ENCODE peak calls at places on chromosomes 11 and 22, in nine cellular contexts. B is cardiac muscle cell, Q is body of pancreas, F is tibial nerve, W is IMR-90, P is ovary, E is vagina, K is HepG2, T is lung. Z is an unnamed sample. For H3K36me3, the result is how much of the 10 kb centered on the place peaks cover.

GRCh38 chr11:8318536-8318935 is 54.9 kb upstream of the LMO1 start:
- DNase-seq in B (peak), Q (no peak), F (no peak), W (no peak), P (no peak), E (no peak), K (no peak), T (no peak), Z (no peak)

GRCh38 chr11:44823920-44824704 is 97.3 kb downstream of the TSPAN18 start:
- DNase-seq in B (peak), Q (no peak), F (no peak), W (no peak), P (no peak), E (no peak), K (peak), T (no peak), Z (no peak)

GRCh38 chr11:544817-545166 is 7.5 kb downstream of the LRRC56 start:
- DNase-seq in B (no peak), Q (no peak), F (no peak), W (no peak), P (no peak), E (no peak), K (no peak), T (no peak), Z (no peak)

GRCh38 chr22:36225333-36225922 is 13.9 kb downstream of the APOL2 start:
- DNase-seq in B (no peak), Q (no peak), F (no peak), W (no peak), P (no peak), E (no peak), K (no peak), T (no peak), Z (no peak)

GRCh38 chr22:17213976-17214375 is 5.3 kb downstream of the ADA2 start:
- DNase-seq in B (peak), Q (peak), F (peak), W (peak), P (no peak), E (no peak), K (peak), T (peak), Z (no peak)

GRCh38 chr22:41398921-41399320 is 17.2 kb downstream of the TEF start:
- DNase-seq in B (no peak), Q (no peak), F (no peak), W (no peak), P (no peak), E (no peak), K (no peak), T (no peak), Z (no peak)

GRCh38 chr22:40216041-40216756 is 38.5 kb downstream of the TNRC6B start:
- DNase-seq in B (no peak), Q (no peak), F (no peak), W (no peak), P (no peak), E (no peak), K (no peak), T (no peak), Z (peak)

GRCh38 chr22:17893900-17894299 is 119.6 kb upstream of the BID start:
- DNase-seq in B (no peak), Q (no peak), F (no peak), W (no peak), P (no peak), E (no peak), K (peak), T (no peak), Z (no peak)

GRCh38 chr11:8011981-8012444 is 24.9 kb downstream of the EIF3F start:
- DNase-seq in B (no peak), Q (no peak), F (no peak), W (peak), P (no peak), E (no peak), K (no peak), T (no peak), Z (no peak)

GRCh38 chr22:35971418-35972119 is 57.1 kb downstream of the RBFOX2 start:
- DNase-seq in B (peak), Q (no peak), F (peak), W (peak), P (peak), E (no peak), K (peak), T (no peak), Z (no peak)

GRCh38 chr11:34997872-34998548 is 81.6 kb downstream of the PDHX start:
- DNase-seq in B (no peak), Q (no peak), F (no peak), W (peak), P (no peak), E (no peak), K (no peak), T (no peak), Z (peak)

GRCh38 chr22:25698461-25698860 is 43.5 kb upstream of the MYO18B start:
- DNase-seq in B (no peak), Q (no peak), F (no peak), W (no peak), P (no peak), E (no peak), K (no peak), T (no peak), Z (no peak)

GRCh38 chr11:96464695-96465307 is 75.0 kb downstream of the JRKL start:
- DNase-seq in B (peak), Q (no peak), F (no peak), W (peak), P (no peak), E (no peak), K (peak), T (no peak), Z (no peak)

DNA sequence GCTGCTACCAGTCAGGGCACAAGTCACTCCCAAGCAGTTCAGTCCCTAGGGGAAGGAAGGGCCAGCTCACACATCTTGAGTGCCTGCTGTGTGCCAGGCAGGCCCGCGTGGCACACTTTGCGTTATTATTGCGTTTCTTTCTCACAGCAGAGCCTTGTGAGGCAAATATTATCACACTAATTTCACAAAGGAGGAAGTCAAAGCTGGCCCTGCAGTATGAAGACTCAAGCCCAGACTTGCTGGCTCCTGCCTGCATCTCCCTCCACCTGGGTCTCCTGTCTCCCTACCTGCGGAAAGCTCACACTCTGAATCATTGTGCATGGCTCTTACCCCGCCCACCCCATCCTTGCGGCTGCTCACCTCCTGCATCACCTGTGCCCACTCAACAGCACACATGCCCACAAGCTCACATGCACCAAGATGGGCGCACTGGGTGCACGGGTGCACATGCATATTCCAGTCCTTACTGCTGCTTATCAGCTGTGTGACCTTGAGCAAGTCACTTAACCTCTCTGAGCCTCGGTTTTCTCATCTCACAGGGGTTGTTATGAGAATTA is 31.7 kb upstream of the P2RY2 start:
- DNase-seq in B (no peak), Q (no peak), F (no peak), W (no peak), P (peak), E (no peak), K (no peak), T (no peak), Z (no peak)
- H3K27ac ChIP-seq in B (no peak), Q (no peak), F (no peak), W (no peak), P (no peak), E (no peak), K (no peak), T (no peak), Z (no peak)

GRCh38 chr22:46068176-46068907 is 82.0 kb upstream of the PPARA start:
- DNase-seq in B (no peak), Q (no peak), F (no peak), W (no peak), P (no peak), E (no peak), K (no peak), T (no peak), Z (no peak)
- H3K4me3 ChIP-seq in B (no peak), Q (no peak), F (peak), W (peak), P (peak), E (peak), K (no peak), T (no peak), Z (no peak)

GRCh38 chr22:50521710-50522109 is 3.7 kb downstream of the SCO2 start:
- DNase-seq in B (no peak), Q (no peak), F (no peak), W (no peak), P (no peak), E (no peak), K (no peak), T (no peak), Z (no peak)
- H3K36me3 ChIP-seq in B (under half), Q (under half), F (under half), W (under half), P (under half), E (half or more), K (half or more), T (half or more), Z (under half)

GRCh38 chr11:83147895-83148294 is 9.0 kb upstream of the PCF11 start:
- DNase-seq in B (no peak), Q (no peak), F (no peak), W (no peak), P (no peak), E (no peak), K (no peak), T (no peak), Z (no peak)
- H3K27ac ChIP-seq in B (no peak), Q (no peak), F (no peak), W (no peak), P (no peak), E (no peak), K (no peak), T (no peak), Z (no peak)

GRCh38 chr11:68311155-68312116 is 955 bp upstream of the LRP5 start:
- DNase-seq in B (no peak), Q (peak), F (no peak), W (no peak), P (peak), E (no peak), K (no peak), T (no peak), Z (no peak)
- H3K4me3 ChIP-seq in B (peak), Q (no peak), F (no peak), W (peak), P (peak), E (peak), K (no peak), T (no peak), Z (no peak)

GRCh38 chr22:46351767-46352166 is 16.3 kb downstream of the TRMU start:
- DNase-seq in B (no peak), Q (no peak), F (no peak), W (no peak), P (no peak), E (no peak), K (no peak), T (no peak), Z (no peak)
- H3K36me3 ChIP-seq in B (under half), Q (under half), F (under half), W (half or more), P (under half), E (half or more), K (half or more), T (half or more), Z (half or more)

DNA sequence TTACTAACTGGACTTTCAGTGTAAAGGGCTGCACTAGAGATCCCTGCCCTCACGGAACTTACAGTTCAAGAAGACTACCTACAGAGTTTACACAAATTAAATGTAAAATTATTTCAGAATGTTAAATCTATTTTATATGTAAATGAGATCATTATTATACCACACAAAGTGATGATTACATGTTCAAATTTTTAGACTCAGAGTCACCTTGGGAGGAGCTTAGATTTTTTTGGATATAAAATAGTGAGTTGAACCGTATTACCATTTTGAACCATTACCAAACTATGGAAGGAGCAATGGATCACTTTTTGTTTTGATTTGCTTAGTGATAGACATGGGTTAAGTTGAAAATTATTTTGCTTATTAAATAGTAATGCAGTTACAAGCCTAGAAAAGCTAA is 1.6 kb downstream of the IPO7 start:
- DNase-seq in B (no peak), Q (no peak), F (no peak), W (no peak), P (no peak), E (no peak), K (no peak), T (no peak), Z (no peak)
- H3K27ac ChIP-seq in B (peak), Q (no peak), F (no peak), W (no peak), P (no peak), E (no peak), K (peak), T (no peak), Z (no peak)

DNA sequence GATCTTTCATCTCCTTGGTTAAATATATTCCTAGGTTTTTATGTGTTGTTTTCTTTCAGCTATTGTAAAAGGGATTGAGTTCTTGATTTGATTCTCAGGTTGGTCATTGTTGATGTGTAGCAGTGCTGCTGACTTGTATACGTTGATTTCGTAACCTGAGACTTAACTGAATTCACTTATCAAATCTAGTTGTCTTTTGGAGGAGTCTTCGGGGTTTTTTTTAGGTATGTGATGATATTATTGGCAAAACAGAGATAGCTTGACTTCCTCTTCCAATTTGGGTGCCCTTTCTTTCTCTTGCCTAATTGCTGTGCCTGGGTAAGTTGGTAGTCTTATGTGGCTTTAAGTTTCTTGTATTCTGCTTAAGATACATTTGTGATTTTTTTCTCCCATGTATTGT is 52.8 kb downstream of the CBL start:
- DNase-seq in B (no peak), Q (no peak), F (no peak), W (peak), P (no peak), E (no peak), K (no peak), T (no peak), Z (no peak)
- H3K4me3 ChIP-seq in B (no peak), Q (no peak), F (no peak), W (no peak), P (no peak), E (no peak), K (no peak), T (no peak), Z (no peak)

GRCh38 chr11:117185739-117186430 is 7.3 kb downstream of the SIDT2 start:
- DNase-seq in B (no peak), Q (peak), F (no peak), W (no peak), P (no peak), E (no peak), K (no peak), T (no peak), Z (no peak)

GRCh38 chr11:117187799-117188481 is 9.4 kb downstream of the SIDT2 start:
- DNase-seq in B (no peak), Q (peak), F (no peak), W (no peak), P (no peak), E (no peak), K (no peak), T (no peak), Z (no peak)

GRCh38 chr11:117187428-117187798 is 8.9 kb downstream of the SIDT2 start:
- DNase-seq in B (no peak), Q (peak), F (no peak), W (no peak), P (no peak), E (no peak), K (no peak), T (no peak), Z (no peak)

GRCh38 chr11:117186431-117186761 is 7.9 kb downstream of the SIDT2 start:
- DNase-seq in B (no peak), Q (no peak), F (no peak), W (no peak), P (peak), E (no peak), K (no peak), T (no peak), Z (no peak)

DNA sequence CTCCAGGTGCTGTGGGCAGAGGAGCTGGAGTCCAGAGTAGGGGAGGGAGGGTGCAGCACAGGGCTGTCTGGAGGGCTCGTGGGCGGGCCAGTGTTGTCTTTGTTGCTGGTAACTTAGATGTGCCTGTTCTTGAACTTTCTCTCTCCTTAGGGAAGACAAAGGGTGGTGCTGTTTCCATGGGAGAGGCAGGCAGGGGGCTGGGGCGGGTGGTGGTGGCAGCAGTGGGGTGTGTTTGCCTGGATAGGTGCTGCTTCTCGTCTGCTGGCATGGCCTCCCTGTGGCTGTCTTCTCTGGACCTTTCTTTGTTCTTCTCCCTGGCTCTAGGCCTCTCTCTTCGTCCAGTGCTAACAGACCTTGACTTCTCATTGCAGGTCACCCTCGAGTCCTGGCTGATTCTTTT is 8.5 kb downstream of the SIDT2 start:
- DNase-seq in B (no peak), Q (peak), F (no peak), W (no peak), P (peak), E (no peak), K (no peak), T (no peak), Z (no peak)
- H3K36me3 ChIP-seq in B (under half), Q (under half), F (under half), W (half or more), P (under half), E (half or more), K (under half), T (half or more), Z (under half)